ENCODE peak calls at places on chromosome 12, in seven cellular contexts. One of them, this sample, is unnamed.

GRCh38 chr12:30754383-30754749 is 385 bp downstream of the CAPRIN2 start:
- DNase-seq in GM23338: no peak
- DNase-seq in iris pigment epithelial cell: no peak
- DNase-seq in IMR-90: no peak
- DNase-seq in T-helper 17 cell: no peak
- DNase-seq in fibroblast of mammary gland: no peak
- DNase-seq in nucleus accumbens: no peak
- DNase-seq in this sample: no peak

GRCh38 chr12:63867026-63867425 is 22.5 kb downstream of the SRGAP1 start:
- DNase-seq in GM23338: no peak
- DNase-seq in iris pigment epithelial cell: no peak
- DNase-seq in T-helper 17 cell: no peak
- DNase-seq in fibroblast of mammary gland: no peak
- DNase-seq in nucleus accumbens: no peak
- DNase-seq in IMR-90: no peak
- DNase-seq in this sample: no peak

GRCh38 chr12:15550778-15551177 is 228.5 kb downstream of the PTPRO start:
- DNase-seq in nucleus accumbens: no peak
- DNase-seq in fibroblast of mammary gland: no peak
- DNase-seq in T-helper 17 cell: no peak
- DNase-seq in IMR-90: no peak
- DNase-seq in GM23338: no peak
- DNase-seq in iris pigment epithelial cell: no peak
- DNase-seq in this sample: no peak

GRCh38 chr12:50354908-50355307 is 41.5 kb downstream of the FAM186A start:
- DNase-seq in GM23338: no peak
- DNase-seq in T-helper 17 cell: no peak
- DNase-seq in nucleus accumbens: no peak
- DNase-seq in IMR-90: no peak
- DNase-seq in fibroblast of mammary gland: peak
- DNase-seq in iris pigment epithelial cell: no peak
- DNase-seq in this sample: no peak

GRCh38 chr12:104816845-104817503 is 141.1 kb downstream of the SLC41A2 start:
- DNase-seq in T-helper 17 cell: no peak
- DNase-seq in IMR-90: peak
- DNase-seq in GM23338: no peak
- DNase-seq in iris pigment epithelial cell: peak
- DNase-seq in nucleus accumbens: no peak
- DNase-seq in fibroblast of mammary gland: peak
- DNase-seq in this sample: peak

GRCh38 chr12:54016478-54016964 is 7.7 kb downstream of the HOXC8 start:
- DNase-seq in fibroblast of mammary gland: peak
- DNase-seq in IMR-90: peak
- DNase-seq in T-helper 17 cell: no peak
- DNase-seq in GM23338: no peak
- DNase-seq in iris pigment epithelial cell: no peak
- DNase-seq in nucleus accumbens: no peak
- DNase-seq in this sample: no peak

GRCh38 chr12:105378821-105379400 is 48.4 kb downstream of the C12orf75 start:
- DNase-seq in nucleus accumbens: no peak
- DNase-seq in IMR-90: no peak
- DNase-seq in fibroblast of mammary gland: peak
- DNase-seq in T-helper 17 cell: no peak
- DNase-seq in iris pigment epithelial cell: peak
- DNase-seq in GM23338: no peak
- DNase-seq in this sample: no peak

GRCh38 chr12:14148489-14149240 is 167.3 kb upstream of the GRIN2B start:
- DNase-seq in GM23338: no peak
- DNase-seq in fibroblast of mammary gland: no peak
- DNase-seq in IMR-90: no peak
- DNase-seq in T-helper 17 cell: no peak
- DNase-seq in nucleus accumbens: no peak
- DNase-seq in iris pigment epithelial cell: no peak
- DNase-seq in this sample: no peak

GRCh38 chr12:109863961-109864712 is 16.2 kb downstream of the GLTP start:
- DNase-seq in nucleus accumbens: peak
- DNase-seq in fibroblast of mammary gland: peak
- DNase-seq in GM23338: no peak
- DNase-seq in T-helper 17 cell: no peak
- DNase-seq in iris pigment epithelial cell: peak
- DNase-seq in IMR-90: peak
- DNase-seq in this sample: peak

GRCh38 chr12:58491296-58491695 is 429.0 kb downstream of the LRIG3 start:
- DNase-seq in IMR-90: peak
- DNase-seq in T-helper 17 cell: no peak
- DNase-seq in iris pigment epithelial cell: peak
- DNase-seq in fibroblast of mammary gland: peak
- DNase-seq in GM23338: no peak
- DNase-seq in nucleus accumbens: no peak
- DNase-seq in this sample: peak

GRCh38 chr12:42128327-42128726 is 16.3 kb downstream of the GXYLT1 start:
- DNase-seq in GM23338: no peak
- DNase-seq in IMR-90: peak
- DNase-seq in T-helper 17 cell: no peak
- DNase-seq in fibroblast of mammary gland: peak
- DNase-seq in nucleus accumbens: no peak
- DNase-seq in iris pigment epithelial cell: peak
- DNase-seq in this sample: peak

This sample was measured in bronchial epithelial cell.